ENCODE peak calls at places on chromosomes 3 and 15, in four cellular contexts. H, P, X and O are unnamed samples. For H3K4me1, the result is how much of the 10 kb centered on the place peaks cover.

GRCh38 chr15:33395376-33395775 is 84.6 kb downstream of the RYR3 start:
- DNase-seq in H (no peak), P (no peak), X (no peak), O (peak)

GRCh38 chr3:119795849-119796248 is 13.9 kb downstream of the NR1I2 start:
- DNase-seq in H (no peak), P (no peak), X (no peak), O (peak)

GRCh38 chr3:195154793-195155535 is 116.0 kb downstream of the XXYLT1 start:
- DNase-seq in H (peak), P (peak), X (peak), O (peak)

GRCh38 chr3:71066849-71067261 is 516.7 kb downstream of the FOXP1 start:
- DNase-seq in H (no peak), P (peak), X (no peak), O (peak)

GRCh38 chr15:35529784-35530183 is 16.2 kb downstream of the DPH6 start:
- DNase-seq in H (no peak), P (no peak), X (no peak), O (no peak)

GRCh38 chr15:80906159-80906775 is 83.4 kb downstream of the MESD start:
- DNase-seq in H (no peak), P (no peak), X (no peak), O (no peak)

GRCh38 chr3:155737844-155738460 is 6.9 kb downstream of the PLCH1 start:
- DNase-seq in H (no peak), P (no peak), X (no peak), O (no peak)

GRCh38 chr3:53642211-53642610 is 147.8 kb downstream of the CACNA1D start:
- DNase-seq in H (no peak), P (no peak), X (no peak), O (peak)

GRCh38 chr3:74507691-74508090 is 106.8 kb downstream of the CNTN3 start:
- DNase-seq in H (peak), P (no peak), X (no peak), O (no peak)

GRCh38 chr3:182523836-182524235 is 269.5 kb upstream of the ATP11B start:
- DNase-seq in H (no peak), P (no peak), X (no peak), O (no peak)

GRCh38 chr3:17744693-17745092 is 2.3 kb upstream of the TBC1D5 start:
- DNase-seq in H (no peak), P (no peak), X (no peak), O (no peak)

GRCh38 chr3:177676148-177676547 is 478.9 kb upstream of the TBL1XR1 start:
- DNase-seq in H (no peak), P (no peak), X (no peak), O (no peak)

GRCh38 chr3:141275973-141276372 is 44.3 kb downstream of the PXYLP1 start:
- DNase-seq in H (no peak), P (no peak), X (no peak), O (no peak)

GRCh38 chr3:133016838-133017309 is 21.3 kb upstream of the TMEM108 start:
- DNase-seq in H (no peak), P (no peak), X (no peak), O (no peak)

GRCh38 chr3:66490984-66491383 is 9.8 kb downstream of the LRIG1 start:
- DNase-seq in H (no peak), P (no peak), X (no peak), O (no peak)
- H3K4me1 ChIP-seq in H (under half), P (under half), X (half or more), O (half or more)

GRCh38 chr15:48020166-48020565 is 100.6 kb upstream of the SLC24A5 start:
- DNase-seq in H (no peak), P (no peak), X (no peak), O (no peak)

GRCh38 chr15:48012191-48012590 is 108.6 kb upstream of the SLC24A5 start:
- DNase-seq in H (no peak), P (no peak), X (no peak), O (no peak)

GRCh38 chr15:48017747-48018146 is 103.0 kb upstream of the SLC24A5 start:
- DNase-seq in H (no peak), P (no peak), X (no peak), O (no peak)

GRCh38 chr15:48021336-48022086 is 99.3 kb upstream of the SLC24A5 start:
- DNase-seq in H (no peak), P (no peak), X (no peak), O (no peak)

GRCh38 chr15:48016865-48017264 is 103.9 kb upstream of the SLC24A5 start:
- DNase-seq in H (no peak), P (no peak), X (no peak), O (no peak)
- TF ChIP-seq POLR2AphosphoS5 in H (no peak), P (no peak), X (no peak), O (no peak)

GRCh38 chr15:55226127-55226526 is 29.4 kb upstream of the RSL24D1 start:
- DNase-seq in H (no peak), P (no peak), X (no peak), O (no peak)

GRCh38 chr15:55224892-55225291 is 28.2 kb upstream of the RSL24D1 start:
- DNase-seq in H (no peak), P (no peak), X (no peak), O (no peak)

GRCh38 chr15:55222588-55222987 is 25.8 kb upstream of the RSL24D1 start:
- DNase-seq in H (no peak), P (no peak), X (no peak), O (no peak)

GRCh38 chr15:55218068-55218467 is 21.3 kb upstream of the RSL24D1 start:
- DNase-seq in H (no peak), P (peak), X (no peak), O (no peak)

DNA sequence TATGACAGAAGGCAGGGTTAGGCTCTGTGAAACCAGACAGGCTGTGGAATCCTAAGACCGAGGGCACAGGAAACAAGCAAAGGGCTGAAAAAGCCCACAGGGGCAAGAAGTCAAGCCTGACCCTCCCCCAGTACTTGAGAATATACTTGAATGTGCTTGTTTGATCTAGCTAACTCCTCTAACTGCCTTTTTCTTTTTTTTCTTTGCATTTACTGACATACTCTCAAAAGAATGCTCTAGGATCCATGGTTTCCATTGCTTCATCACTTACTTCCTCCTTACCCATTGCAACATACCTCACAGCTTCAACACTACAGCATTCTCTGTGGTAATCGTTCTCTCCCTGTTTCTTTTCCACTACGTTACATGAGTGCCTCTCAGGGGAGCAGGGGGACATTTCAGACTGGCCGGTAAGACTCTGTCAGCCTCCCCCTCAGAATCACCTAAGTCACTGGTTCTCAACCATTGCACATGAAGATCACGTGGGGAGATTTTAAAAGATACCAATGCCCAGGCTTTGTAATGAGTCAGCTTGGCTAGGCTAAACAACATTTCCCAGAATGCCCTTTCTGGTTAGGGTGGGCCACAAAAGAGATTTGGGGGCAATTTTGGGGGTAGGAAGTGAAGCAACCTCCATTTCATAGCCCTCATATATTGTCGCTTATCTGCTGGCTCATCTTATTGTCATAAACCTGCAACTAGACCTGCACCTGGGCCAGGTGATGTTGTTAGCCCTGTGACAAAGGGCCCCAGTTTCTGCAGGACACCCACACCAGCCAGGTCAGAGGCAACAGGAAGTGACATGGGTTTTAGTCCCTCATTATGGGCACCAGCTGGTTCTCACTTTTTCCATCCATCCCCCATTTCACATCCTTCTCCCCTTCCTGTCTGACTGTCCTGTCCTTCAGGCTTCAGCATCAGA is 24.6 kb upstream of the RSL24D1 start:
- DNase-seq in H (no peak), P (peak), X (no peak), O (no peak)
- H3K4me1 ChIP-seq in H (half or more), P (under half), X (under half), O (under half)

DNA sequence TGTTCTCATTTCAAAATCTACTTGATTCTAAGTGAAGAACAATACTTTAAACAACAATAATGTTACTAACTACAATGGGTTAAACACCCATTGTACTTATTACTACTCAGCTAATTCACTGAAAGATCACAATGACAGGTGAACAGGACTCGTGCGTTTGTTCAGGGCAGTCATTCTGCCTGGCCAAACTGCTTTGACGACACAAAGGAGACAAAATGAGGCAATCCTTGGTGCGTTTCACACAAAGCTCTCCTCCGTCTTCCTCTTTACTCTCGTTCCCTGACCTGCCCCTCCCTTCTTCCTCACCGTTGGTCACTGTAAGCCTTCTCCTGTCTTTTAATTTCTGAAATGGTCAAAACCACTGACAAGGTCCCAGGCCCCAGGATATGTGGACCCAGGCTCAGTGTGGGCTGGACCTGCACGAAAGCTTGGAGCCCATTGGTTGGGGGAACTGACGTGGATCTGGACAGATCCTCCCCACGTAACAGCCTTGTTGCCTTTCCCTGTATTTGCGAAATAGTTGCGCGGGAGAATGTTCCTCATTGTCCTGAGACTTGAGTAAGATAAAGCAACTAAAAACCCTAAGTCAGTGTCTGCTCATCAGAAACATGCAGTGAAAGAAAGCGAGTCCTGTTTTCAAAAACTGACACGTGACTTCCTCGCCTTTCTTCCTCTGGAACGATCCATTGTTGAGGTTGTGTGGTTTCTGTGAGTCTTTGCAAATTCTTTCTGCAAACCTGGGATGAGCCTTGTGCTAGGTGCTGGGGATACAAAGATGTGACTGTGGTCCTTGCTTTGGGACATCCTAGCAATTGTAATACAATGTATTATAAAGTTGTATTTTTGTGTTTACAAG is 147.1 kb upstream of the RGMA start:
- DNase-seq in H (no peak), P (no peak), X (peak), O (peak)
- TF ChIP-seq POLR2AphosphoS5 in H (peak), P (no peak), X (no peak), O (no peak)

GRCh38 chr3:179069762-179070390 is 1.7 kb downstream of the ZMAT3 start:
- DNase-seq in H (no peak), P (peak), X (no peak), O (no peak)
- H3K4me1 ChIP-seq in H (under half), P (under half), X (under half), O (under half)

DNA sequence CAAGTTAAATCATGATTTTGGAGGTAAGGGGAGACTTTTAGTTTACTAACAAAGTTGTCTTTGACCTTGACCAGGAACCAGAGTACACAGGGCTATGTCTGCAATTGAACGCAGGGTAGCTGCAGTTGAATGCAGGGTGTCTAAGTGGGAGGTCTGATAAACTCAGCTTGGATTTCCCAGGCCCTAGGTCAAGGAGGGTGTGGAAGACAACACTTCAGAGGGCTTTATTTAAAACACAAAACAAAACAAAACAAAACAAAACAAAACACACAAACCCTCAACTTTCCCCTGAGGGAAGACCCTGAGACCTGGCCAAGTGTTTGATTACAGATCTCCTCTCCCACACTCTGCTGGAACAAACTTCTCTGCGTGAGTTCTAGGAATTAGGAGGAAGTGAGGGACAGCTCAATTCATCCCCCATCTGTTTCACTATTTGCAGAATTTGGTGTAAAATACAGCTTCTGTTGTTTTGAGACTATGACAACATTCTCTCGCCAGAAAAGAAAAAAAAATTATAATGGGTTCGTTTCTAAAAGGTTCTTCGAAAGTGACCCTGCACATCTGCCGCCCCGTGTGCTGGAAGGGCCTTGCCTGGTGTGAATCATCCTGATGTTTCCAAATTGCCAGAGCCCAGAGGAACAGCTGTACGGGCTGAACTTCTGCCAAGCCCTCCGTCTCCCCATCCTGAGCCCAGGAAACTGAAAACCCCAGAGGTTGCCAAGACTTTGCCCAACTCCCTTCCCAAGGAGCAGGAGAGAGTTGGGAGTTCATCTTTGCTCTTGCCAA is 73.2 kb upstream of the RAD18 start:
- DNase-seq in H (no peak), P (no peak), X (peak), O (no peak)
- TF ChIP-seq POLR2AphosphoS5 in H (no peak), P (no peak), X (peak), O (no peak)

DNA sequence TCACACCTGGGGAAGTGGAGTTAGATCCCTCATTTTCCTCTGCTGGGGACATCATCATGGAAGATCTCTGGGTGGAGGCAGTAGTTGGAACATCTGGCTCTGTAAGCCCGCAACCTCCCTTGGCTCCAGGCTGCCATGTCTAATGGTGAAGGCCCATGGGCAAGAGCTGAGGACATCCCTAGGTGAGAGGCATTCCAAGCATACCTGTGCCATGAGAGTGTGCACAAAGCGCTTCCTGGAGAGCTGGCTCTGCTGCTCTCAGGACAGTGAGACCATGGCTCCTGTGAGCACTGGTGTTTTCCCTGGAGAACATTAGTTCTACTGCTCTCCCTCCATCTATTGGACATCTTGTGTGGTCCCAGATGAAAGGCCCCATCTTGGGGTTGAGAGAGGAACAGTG is 7.7 kb downstream of the MAPKAPK3 start:
- DNase-seq in H (no peak), P (no peak), X (no peak), O (no peak)
- H3K4me1 ChIP-seq in H (half or more), P (under half), X (under half), O (under half)